ENCODE peak calls at places on chromosomes 11 and 22, in four cellular contexts. H, K, Q and O are unnamed samples.

GRCh38 chr11:108221981-108222685 is at the start of gene NPAT:
- ATAC-seq in Q (peak), K (no peak), H (peak), O (peak)

GRCh38 chr11:36848675-36849074 is 250.6 kb upstream of the RAG2 start:
- ATAC-seq in H (no peak), K (no peak), Q (no peak), O (no peak)

GRCh38 chr11:34145073-34145472 is 39.6 kb downstream of the NAT10 start:
- ATAC-seq in K (no peak), H (no peak), Q (no peak), O (no peak)

GRCh38 chr11:12186683-12187082 is 76.3 kb downstream of the MICAL2 start:
- ATAC-seq in H (no peak), K (no peak), Q (no peak), O (no peak)

GRCh38 chr11:44774131-44774530 is 47.4 kb downstream of the TSPAN18 start:
- ATAC-seq in H (no peak), K (peak), Q (no peak), O (peak)

GRCh38 chr11:12120031-12121008 is 9.9 kb downstream of the MICAL2 start:
- ATAC-seq in H (peak), Q (no peak), K (no peak), O (peak)

GRCh38 chr11:132058211-132058772 is 687.9 kb downstream of the NTM start:
- ATAC-seq in K (peak), H (peak), Q (peak), O (no peak)

GRCh38 chr22:17867160-17867785 is 93.0 kb upstream of the BID start:
- ATAC-seq in H (no peak), Q (no peak), K (peak), O (no peak)

GRCh38 chr11:603154-603553 is 12.6 kb downstream of the IRF7 start:
- ATAC-seq in H (no peak), Q (no peak), K (no peak), O (no peak)

GRCh38 chr11:8531312-8531711 is 62.7 kb downstream of the STK33 start:
- ATAC-seq in K (peak), H (no peak), Q (no peak), O (peak)

GRCh38 chr11:74849525-74850391 is 99.1 kb downstream of the XRRA1 start:
- ATAC-seq in K (no peak), Q (no peak), H (peak), O (peak)